ENCODE peak calls at places on chromosomes 1 and 21, in nine cellular contexts. Q, C, H, J, L, I, B, D and X are unnamed samples.

GRCh38 chr1:43520100-43520828 is 10.4 kb upstream of the PTPRF start:
- DNase-seq in Q (no peak), C (no peak), H (no peak), J (no peak), L (no peak), I (no peak), B (no peak), D (no peak), X (no peak)

GRCh38 chr1:214290399-214291037 is 9.6 kb downstream of the SMYD2 start:
- DNase-seq in Q (no peak), C (no peak), H (no peak), J (no peak), L (no peak), I (no peak), B (no peak), D (no peak), X (no peak)

GRCh38 chr1:31051611-31052010 is 13.9 kb downstream of the PUM1 start:
- DNase-seq in Q (no peak), C (no peak), H (no peak), J (no peak), L (no peak), I (no peak), B (no peak), D (no peak), X (no peak)

GRCh38 chr1:51776408-51776807 is 102.1 kb downstream of the NRDC start:
- DNase-seq in Q (no peak), C (no peak), H (no peak), J (no peak), L (no peak), I (no peak), B (no peak), D (no peak), X (no peak)

GRCh38 chr21:45373991-45374816 is 30.8 kb upstream of the COL18A1 start:
- DNase-seq in Q (no peak), C (no peak), H (no peak), J (no peak), L (no peak), I (no peak), B (no peak), D (no peak), X (no peak)

GRCh38 chr1:223827193-223827663 is 18.5 kb downstream of the TP53BP2 start:
- DNase-seq in Q (no peak), C (no peak), H (no peak), J (no peak), L (no peak), I (no peak), B (no peak), D (no peak), X (no peak)

GRCh38 chr21:8992731-8993174 is 1528.6 kb upstream of the TPTE start:
- DNase-seq in Q (no peak), C (no peak), H (no peak), J (no peak), L (no peak), I (no peak), B (no peak), D (no peak), X (no peak)

GRCh38 chr1:231626535-231626950 is at the start of gene DISC1:
- DNase-seq in Q (peak), C (peak), H (peak), J (peak), L (peak), I (peak), B (peak), D (peak), X (peak)

GRCh38 chr1:10597492-10597891 is 122.7 kb downstream of the PEX14 start:
- DNase-seq in Q (no peak), C (no peak), H (no peak), J (no peak), L (no peak), I (no peak), B (no peak), D (no peak), X (no peak)

GRCh38 chr1:20138961-20139550 is at the start of gene PLA2G2F:
- DNase-seq in Q (no peak), C (no peak), H (no peak), J (no peak), L (no peak), I (no peak), B (no peak), D (no peak), X (no peak)

GRCh38 chr21:31128234-31128633 is 90.0 kb upstream of the KRTAP19-8 start:
- DNase-seq in Q (no peak), C (no peak), H (no peak), J (no peak), L (no peak), I (no peak), B (no peak), D (no peak), X (no peak)

GRCh38 chr1:21552715-21553114 is 43.5 kb downstream of the ALPL start:
- DNase-seq in Q (no peak), C (no peak), H (no peak), J (peak), L (no peak), I (no peak), B (peak), D (no peak), X (no peak)

GRCh38 chr1:145983959-145984830 is 12.2 kb downstream of the TXNIP start:
- DNase-seq in Q (no peak), C (no peak), H (no peak), J (no peak), L (no peak), I (no peak), B (no peak), D (no peak), X (no peak)

GRCh38 chr1:104706631-104707147 is 957.0 kb downstream of the AMY1C start:
- DNase-seq in Q (no peak), C (no peak), H (no peak), J (peak), L (no peak), I (no peak), B (no peak), D (no peak), X (no peak)

GRCh38 chr1:167128261-167129227 is 34.7 kb downstream of the STYXL2 start:
- DNase-seq in Q (no peak), C (no peak), H (no peak), J (no peak), L (no peak), I (no peak), B (no peak), D (no peak), X (no peak)

GRCh38 chr1:247551716-247552115 is 2.8 kb downstream of the GCSAML start:
- DNase-seq in Q (no peak), C (no peak), H (no peak), J (no peak), L (no peak), I (no peak), B (no peak), D (no peak), X (no peak)

GRCh38 chr1:173224280-173224886 is 17.3 kb upstream of the TNFSF4 start:
- DNase-seq in Q (no peak), C (no peak), H (no peak), J (peak), L (no peak), I (no peak), B (no peak), D (no peak), X (no peak)

GRCh38 chr21:38768385-38769071 is 37.2 kb upstream of the ETS2 start:
- DNase-seq in Q (peak), C (no peak), H (no peak), J (peak), L (peak), I (no peak), B (peak), D (no peak), X (peak)

GRCh38 chr1:41767534-41767933 is 151.2 kb downstream of the HIVEP3 start:
- DNase-seq in Q (no peak), C (no peak), H (no peak), J (no peak), L (no peak), I (no peak), B (no peak), D (no peak), X (no peak)

GRCh38 chr1:223756002-223756775 is 43.9 kb downstream of the CAPN2 start:
- DNase-seq in Q (no peak), C (no peak), H (peak), J (no peak), L (no peak), I (peak), B (no peak), D (peak), X (no peak)

GRCh38 chr1:184802739-184803492 is 48.3 kb upstream of the EDEM3 start:
- DNase-seq in Q (no peak), C (no peak), H (no peak), J (no peak), L (no peak), I (no peak), B (no peak), D (no peak), X (no peak)

GRCh38 chr1:53919675-53920066 is 25.7 kb downstream of the DIO1 start:
- DNase-seq in Q (no peak), C (no peak), H (no peak), J (no peak), L (peak), I (no peak), B (no peak), D (no peak), X (no peak)

GRCh38 chr1:24294757-24295371 is 24.3 kb upstream of the GRHL3 start:
- DNase-seq in Q (no peak), C (no peak), H (no peak), J (peak), L (no peak), I (no peak), B (peak), D (no peak), X (no peak)

GRCh38 chr1:29260531-29260930 is 24.2 kb downstream of the PTPRU start:
- DNase-seq in Q (no peak), C (no peak), H (no peak), J (no peak), L (no peak), I (no peak), B (no peak), D (no peak), X (no peak)

GRCh38 chr1:116943438-116943837 is 33.7 kb downstream of the PTGFRN start:
- DNase-seq in Q (no peak), C (no peak), H (no peak), J (no peak), L (no peak), I (no peak), B (no peak), D (no peak), X (no peak)

GRCh38 chr1:114352797-114353196 is 158.2 kb downstream of the TRIM33 start:
- DNase-seq in Q (no peak), C (no peak), H (peak), J (peak), L (no peak), I (no peak), B (no peak), D (no peak), X (no peak)

GRCh38 chr1:230812568-230812967 is 55.8 kb downstream of the C1orf198 start:
- DNase-seq in Q (no peak), C (no peak), H (no peak), J (no peak), L (no peak), I (no peak), B (no peak), D (no peak), X (no peak)

GRCh38 chr1:227884370-227885134 is 63.2 kb downstream of the WNT9A start:
- DNase-seq in Q (no peak), C (peak), H (no peak), J (no peak), L (no peak), I (no peak), B (no peak), D (no peak), X (no peak)

GRCh38 chr1:109901508-109902145 is 9.0 kb upstream of the CSF1 start:
- DNase-seq in Q (no peak), C (no peak), H (no peak), J (no peak), L (no peak), I (no peak), B (peak), D (no peak), X (no peak)

GRCh38 chr1:54409156-54410142 is 3.3 kb upstream of the SSBP3 start:
- DNase-seq in Q (no peak), C (no peak), H (no peak), J (no peak), L (peak), I (no peak), B (no peak), D (no peak), X (peak)

GRCh38 chr1:186958520-186958919 is 129.8 kb downstream of the PLA2G4A start:
- DNase-seq in Q (no peak), C (no peak), H (no peak), J (no peak), L (no peak), I (no peak), B (no peak), D (no peak), X (no peak)

GRCh38 chr1:42456754-42457089 is 379 bp downstream of the PPCS start:
- DNase-seq in Q (no peak), C (peak), H (peak), J (peak), L (peak), I (peak), B (peak), D (peak), X (peak)

GRCh38 chr1:235767795-235768194 is 98.9 kb downstream of the LYST start:
- DNase-seq in Q (no peak), C (no peak), H (no peak), J (no peak), L (no peak), I (no peak), B (no peak), D (no peak), X (no peak)

GRCh38 chr1:202959276-202959620 is 1.1 kb upstream of the ADIPOR1 start:
- DNase-seq in Q (no peak), C (no peak), H (no peak), J (peak), L (no peak), I (no peak), B (peak), D (no peak), X (no peak)